ENCODE peak calls at places on chromosomes 5 and 9, in ten cellular contexts. Y, A, W, G, P, V, R, B, N and O are unnamed samples.

GRCh38 chr9:109317311-109317978 is 3.4 kb downstream of the EPB41L4B start:
- DNase-seq in P (no peak), G (no peak), W (no peak), B (no peak), Y (no peak), N (no peak), A (no peak), V (no peak), R (no peak), O (no peak)

GRCh38 chr5:68046445-68046844 is 169.1 kb upstream of the PIK3R1 start:
- DNase-seq in P (peak), R (peak), W (no peak), G (peak), N (no peak), A (no peak), B (no peak), Y (no peak), V (peak), O (peak)

GRCh38 chr5:175821790-175822211 is 49.6 kb upstream of the CPLX2 start:
- DNase-seq in V (no peak), N (no peak), R (no peak), B (no peak), W (no peak), P (peak), A (no peak), G (no peak), Y (no peak), O (no peak)

GRCh38 chr5:57884346-57885102 is 401.9 kb upstream of the ACTBL2 start:
- DNase-seq in P (no peak), W (no peak), R (no peak), V (no peak), A (no peak), G (no peak), Y (no peak), B (no peak), N (no peak), O (no peak)

GRCh38 chr9:80664327-80665210 is 1024.8 kb downstream of the TLE1 start:
- DNase-seq in N (no peak), A (no peak), Y (no peak), W (no peak), R (no peak), V (no peak), G (peak), B (no peak), P (peak), O (no peak)

GRCh38 chr5:68080282-68081050 is 135.1 kb upstream of the PIK3R1 start:
- DNase-seq in W (no peak), Y (no peak), B (no peak), G (no peak), N (no peak), V (no peak), P (no peak), A (no peak), R (no peak), O (no peak)

GRCh38 chr9:96420468-96421219 is 2.5 kb upstream of the ZNF367 start:
- DNase-seq in P (peak), Y (peak), V (peak), A (no peak), R (peak), B (no peak), G (peak), W (peak), N (peak), O (peak)

GRCh38 chr5:114377050-114377844 is 15.4 kb downstream of the KCNN2 start:
- DNase-seq in A (no peak), G (no peak), R (no peak), P (no peak), W (peak), B (no peak), V (no peak), N (no peak), Y (no peak), O (no peak)

GRCh38 chr9:134557331-134557730 is 84.3 kb upstream of the COL5A1 start:
- DNase-seq in N (no peak), V (no peak), G (no peak), B (peak), Y (no peak), W (no peak), A (peak), R (no peak), P (no peak), O (no peak)

GRCh38 chr5:132591140-132591539 is 34.4 kb downstream of the RAD50 start:
- DNase-seq in A (no peak), P (no peak), W (no peak), G (peak), Y (no peak), R (no peak), N (no peak), B (no peak), V (no peak), O (peak)

GRCh38 chr9:126440938-126441337 is 114.3 kb downstream of the MVB12B start:
- DNase-seq in A (no peak), R (peak), Y (no peak), P (no peak), N (no peak), G (peak), V (no peak), W (no peak), B (no peak), O (peak)

GRCh38 chr9:2765250-2765880 is 48.1 kb downstream of the KCNV2 start:
- DNase-seq in G (no peak), P (peak), A (no peak), R (no peak), V (no peak), Y (no peak), W (no peak), B (no peak), N (peak), O (no peak)

GRCh38 chr5:102583663-102584062 is 84.9 kb upstream of the SLCO6A1 start:
- DNase-seq in A (no peak), B (no peak), R (no peak), N (no peak), Y (no peak), W (no peak), V (peak), P (no peak), G (peak), O (peak)

GRCh38 chr9:33750839-33751339 is 44.5 kb upstream of the PRSS3 start:
- DNase-seq in R (no peak), W (no peak), B (no peak), P (no peak), Y (no peak), A (no peak), V (no peak), G (no peak), N (peak), O (no peak)

GRCh38 chr5:170635706-170636105 is 131.9 kb downstream of the KCNIP1 start:
- DNase-seq in G (no peak), A (no peak), P (no peak), N (no peak), V (no peak), R (no peak), B (no peak), W (no peak), Y (no peak), O (no peak)

GRCh38 chr9:93466416-93467061 is 13.2 kb upstream of the FAM120AOS start:
- DNase-seq in G (no peak), A (no peak), V (no peak), Y (no peak), N (no peak), P (no peak), W (no peak), B (no peak), R (no peak), O (no peak)

GRCh38 chr9:123432331-123433236 is 76.6 kb downstream of the CRB2 start:
- DNase-seq in G (no peak), N (no peak), A (no peak), V (no peak), Y (no peak), B (no peak), R (no peak), W (no peak), P (no peak), O (no peak)

GRCh38 chr5:151572657-151573368 is 18.3 kb downstream of the FAT2 start:
- DNase-seq in R (no peak), G (no peak), V (no peak), P (peak), A (no peak), Y (no peak), B (no peak), N (no peak), W (no peak), O (no peak)

GRCh38 chr9:38067611-38067891 is 1.5 kb downstream of the SHB start:
- DNase-seq in V (no peak), P (no peak), G (no peak), W (peak), N (peak), R (no peak), A (peak), B (no peak), Y (no peak), O (no peak)

GRCh38 chr9:38067892-38068615 is 973 bp downstream of the SHB start:
- DNase-seq in Y (no peak), B (no peak), A (peak), V (no peak), P (no peak), G (no peak), W (no peak), R (no peak), N (peak), O (no peak)

GRCh38 chr9:38068616-38068865 is 486 bp downstream of the SHB start:
- DNase-seq in V (peak), N (peak), G (peak), B (no peak), P (peak), Y (no peak), W (peak), R (no peak), A (peak), O (peak)

GRCh38 chr9:38066907-38067610 is 2.0 kb downstream of the SHB start:
- DNase-seq in G (peak), R (no peak), A (peak), P (peak), V (peak), B (no peak), Y (no peak), N (peak), W (peak), O (peak)

GRCh38 chr9:38068866-38069628 is at the start of gene SHB:
- DNase-seq in W (peak), N (peak), G (no peak), A (peak), B (peak), Y (peak), P (peak), V (peak), R (no peak), O (peak)
- TF ChIP-seq CTCF in W (no peak), N (no peak), G (no peak), A (peak), B (peak), Y (no peak), P (no peak), V (peak), R (no peak), O (no peak)

GRCh38 chr5:43313854-43314457 is 744 bp upstream of the HMGCS1 start:
- DNase-seq in G (no peak), Y (no peak), B (no peak), P (no peak), R (no peak), N (peak), A (no peak), V (peak), W (no peak), O (no peak)

GRCh38 chr5:43312076-43312620 is 1.1 kb downstream of the HMGCS1 start:
- DNase-seq in R (no peak), A (no peak), G (no peak), N (no peak), P (no peak), Y (no peak), V (no peak), W (no peak), B (no peak), O (no peak)

GRCh38 chr5:43312699-43313034 is 545 bp downstream of the HMGCS1 start:
- DNase-seq in G (no peak), B (no peak), P (no peak), N (no peak), Y (no peak), W (peak), V (no peak), R (no peak), A (no peak), O (no peak)

GRCh38 chr5:43314724-43315123 is 1.5 kb upstream of the HMGCS1 start:
- DNase-seq in N (peak), G (no peak), Y (no peak), P (no peak), A (no peak), R (no peak), V (no peak), W (no peak), B (no peak), O (no peak)

GRCh38 chr5:43313035-43313853 is at the start of gene HMGCS1:
- DNase-seq in G (peak), B (peak), R (peak), V (peak), Y (peak), A (peak), W (peak), P (peak), N (peak), O (peak)
- H3K4me3 ChIP-seq in G (peak), B (peak), R (peak), V (peak), Y (peak), A (peak), W (peak), P (peak), N (peak), O (peak)

DNA sequence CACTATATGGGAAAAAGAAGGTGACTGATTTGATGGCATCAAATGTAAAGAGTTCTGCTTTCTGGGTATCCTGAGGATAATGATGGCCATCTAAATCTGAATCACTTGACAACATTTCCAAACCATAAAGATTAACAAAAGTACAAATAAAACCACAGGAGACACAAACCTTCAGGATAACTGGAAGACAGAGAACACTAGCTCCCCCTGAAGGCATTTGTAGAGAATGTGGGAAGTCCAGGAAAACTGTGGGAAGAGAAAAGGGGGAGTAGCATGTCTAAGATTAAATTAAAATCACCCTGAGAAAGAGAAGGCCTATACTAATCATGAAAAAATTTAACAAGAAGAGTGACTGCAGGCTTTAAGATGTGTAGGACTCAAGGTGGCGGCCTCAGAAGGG is 116.2 kb downstream of the PRELID2 start:
- DNase-seq in P (peak), B (no peak), R (no peak), G (peak), Y (no peak), V (peak), A (no peak), N (peak), W (no peak), O (peak)
- TF ChIP-seq CTCF in P (no peak), B (no peak), R (peak), G (peak), Y (peak), V (peak), A (no peak), N (peak), W (no peak), O (peak)

DNA sequence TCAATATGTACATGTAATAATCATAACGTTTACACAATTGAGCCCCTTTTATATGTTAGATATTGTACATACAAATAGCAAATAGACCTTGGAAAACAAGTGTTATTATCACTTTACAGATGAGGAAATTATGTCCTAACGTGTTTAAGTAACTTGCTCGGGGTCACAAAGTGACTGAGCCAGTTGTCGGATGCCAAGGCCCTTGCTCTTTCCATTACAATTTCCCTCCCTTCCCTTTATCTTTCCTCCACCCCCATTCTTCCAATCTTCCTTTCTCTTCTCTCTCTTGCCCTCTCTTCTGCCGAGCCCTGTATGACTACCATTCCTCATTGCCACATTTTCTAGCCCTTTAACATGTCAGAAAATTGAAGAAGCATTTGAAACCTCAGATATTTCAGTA is 34.4 kb upstream of the RAD23B start:
- DNase-seq in V (no peak), N (no peak), G (no peak), Y (no peak), P (no peak), W (no peak), A (no peak), B (no peak), R (no peak), O (no peak)
- H3K4me3 ChIP-seq in V (no peak), N (no peak), G (no peak), Y (no peak), P (peak), W (no peak), A (no peak), B (no peak), R (no peak), O (no peak)

DNA sequence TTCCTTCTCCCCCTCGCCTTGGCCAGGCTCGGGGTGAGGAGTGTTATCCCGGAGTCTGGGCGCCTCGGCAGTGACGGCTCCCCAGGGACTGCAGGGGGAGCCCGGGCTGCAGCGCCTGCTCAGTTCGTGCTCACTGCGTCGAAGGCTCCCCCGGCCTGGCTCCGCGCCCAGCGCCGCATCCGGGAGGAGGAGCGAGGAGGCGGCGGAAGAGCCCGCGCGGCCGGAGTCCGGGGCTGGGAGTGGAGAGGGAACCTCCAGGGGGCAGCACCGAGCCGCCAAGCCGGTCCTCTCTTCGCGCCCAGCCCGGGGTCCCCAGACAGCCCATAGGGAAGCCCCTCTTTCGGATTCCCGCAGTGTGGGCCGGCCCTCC is 1.3 kb upstream of the EGR1 start:
- DNase-seq in N (peak), R (peak), Y (peak), P (peak), G (peak), B (peak), W (peak), V (peak), A (peak), O (peak)
- TF ChIP-seq CTCF in N (peak), R (peak), Y (peak), P (peak), G (peak), B (peak), W (peak), V (peak), A (peak), O (peak)

DNA sequence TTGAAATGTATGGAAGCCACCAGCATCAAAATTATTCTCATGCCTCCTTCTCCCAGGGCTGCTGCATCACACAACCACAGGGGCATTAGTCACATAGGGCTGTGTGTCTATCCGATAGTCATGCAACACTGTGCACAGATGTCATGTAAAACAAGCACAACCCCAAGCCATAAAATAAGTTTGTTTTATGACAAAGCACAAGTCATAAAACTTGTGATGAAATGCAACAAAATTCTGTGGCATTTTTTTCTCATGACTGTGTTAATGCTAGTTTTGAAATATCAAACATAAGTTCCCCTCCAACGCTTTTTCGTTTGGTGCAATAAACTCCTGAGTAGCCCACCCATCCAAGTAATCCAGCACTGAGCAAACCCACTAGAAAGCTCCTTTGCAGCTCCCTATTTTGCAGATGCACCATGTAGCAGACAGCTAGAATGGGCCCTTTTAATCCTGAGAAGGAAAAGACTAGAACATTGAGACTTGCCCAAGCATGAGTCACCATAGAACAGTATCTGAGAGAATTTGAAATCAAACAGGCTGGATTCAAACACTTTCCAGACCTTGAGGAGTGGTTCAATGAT is 93.3 kb upstream of the ZNF366 start:
- DNase-seq in A (no peak), P (peak), W (no peak), N (peak), R (peak), V (no peak), G (peak), B (no peak), Y (no peak), O (peak)
- H3K4me3 ChIP-seq in A (no peak), P (no peak), W (no peak), N (no peak), R (no peak), V (no peak), G (no peak), B (no peak), Y (no peak), O (no peak)

GRCh38 chr5:172910828-172911627 is 48.2 kb upstream of the RPL26L1 start:
- DNase-seq in R (no peak), N (peak), A (peak), W (peak), V (no peak), Y (peak), P (peak), B (peak), G (peak), O (peak)
- TF ChIP-seq CTCF in R (peak), N (peak), A (no peak), W (peak), V (no peak), Y (peak), P (peak), B (no peak), G (peak), O (peak)

GRCh38 chr5:72849546-72849945 is 33.1 kb downstream of the TNPO1 start:
- DNase-seq in V (no peak), N (no peak), B (no peak), Y (no peak), A (no peak), G (no peak), P (peak), R (no peak), W (no peak), O (no peak)

GRCh38 chr5:72848474-72849428 is 32.3 kb downstream of the TNPO1 start:
- DNase-seq in G (peak), B (no peak), N (peak), V (peak), Y (peak), R (no peak), W (peak), P (peak), A (peak), O (no peak)

GRCh38 chr5:72847989-72848473 is 31.6 kb downstream of the TNPO1 start:
- DNase-seq in W (peak), R (peak), N (peak), G (peak), B (peak), V (peak), P (peak), Y (peak), A (peak), O (peak)

GRCh38 chr5:72852356-72852755 is 35.9 kb downstream of the TNPO1 start:
- DNase-seq in W (no peak), A (no peak), B (no peak), R (no peak), V (no peak), P (no peak), G (no peak), Y (no peak), N (no peak), O (no peak)

DNA sequence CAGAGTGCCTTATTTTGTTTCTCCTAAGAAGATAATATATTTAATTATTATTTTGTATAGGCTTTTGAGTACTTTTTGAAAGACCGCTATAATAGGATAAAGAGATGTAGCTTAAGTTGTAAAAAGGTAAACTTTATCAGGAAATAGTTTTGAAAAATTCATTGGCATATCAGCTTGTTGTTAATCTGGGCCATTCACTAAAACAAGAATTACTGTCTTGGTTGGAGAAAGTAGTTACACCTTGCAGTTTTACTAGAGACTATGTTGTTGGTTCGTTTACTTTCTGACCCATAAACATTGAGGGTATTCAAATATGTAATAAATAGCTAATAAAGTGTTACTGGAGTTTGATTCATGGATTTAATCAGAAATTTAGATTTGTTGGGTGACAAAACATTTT is 33.7 kb downstream of the TNPO1 start:
- DNase-seq in N (no peak), P (no peak), R (no peak), A (no peak), B (no peak), V (no peak), Y (no peak), G (no peak), W (no peak), O (no peak)
- H3K4me3 ChIP-seq in N (peak), P (peak), R (peak), A (peak), B (no peak), V (peak), Y (peak), G (peak), W (peak), O (peak)